ENCODE peak calls at places on chromosomes 4 and X, in five cellular contexts. One of them, this sample, is unnamed.

GRCh38 chrX:132092439-132093065 is 35.3 kb downstream of the FRMD7 start:
- DNase-seq in body of pancreas: peak
- DNase-seq in A549: peak
- DNase-seq in activated CD8-positive, alpha-beta memory T cell treated with anti-CD3 and anti-CD28 coated beads for 1 hour: peak
- DNase-seq in stimulated activated naive CD8-positive, alpha-beta T cell treated with anti-CD3 and anti-CD28 coated beads, Interleukin-15, amount 100 ng/mL, for 72 hours: peak
- DNase-seq in this sample: peak

GRCh38 chrX:39983715-39984114 is 114.0 kb downstream of the BCOR start:
- DNase-seq in body of pancreas: no peak
- DNase-seq in A549: no peak
- DNase-seq in activated CD8-positive, alpha-beta memory T cell treated with anti-CD3 and anti-CD28 coated beads for 1 hour: no peak
- DNase-seq in stimulated activated naive CD8-positive, alpha-beta T cell treated with anti-CD3 and anti-CD28 coated beads, Interleukin-15, amount 100 ng/mL, for 72 hours: no peak
- DNase-seq in this sample: no peak

GRCh38 chrX:31209005-31209612 is 137.3 kb upstream of the FTHL17 start:
- DNase-seq in body of pancreas: no peak
- DNase-seq in A549: no peak
- DNase-seq in activated CD8-positive, alpha-beta memory T cell treated with anti-CD3 and anti-CD28 coated beads for 1 hour: no peak
- DNase-seq in stimulated activated naive CD8-positive, alpha-beta T cell treated with anti-CD3 and anti-CD28 coated beads, Interleukin-15, amount 100 ng/mL, for 72 hours: no peak
- DNase-seq in this sample: no peak

GRCh38 chr4:2303121-2303685 is 41.3 kb upstream of the MXD4 start:
- DNase-seq in body of pancreas: no peak
- DNase-seq in A549: no peak
- DNase-seq in activated CD8-positive, alpha-beta memory T cell treated with anti-CD3 and anti-CD28 coated beads for 1 hour: no peak
- DNase-seq in stimulated activated naive CD8-positive, alpha-beta T cell treated with anti-CD3 and anti-CD28 coated beads, Interleukin-15, amount 100 ng/mL, for 72 hours: peak
- DNase-seq in this sample: no peak

GRCh38 chr4:113106076-113106475 is 56.6 kb downstream of the ANK2 start:
- DNase-seq in body of pancreas: no peak
- DNase-seq in A549: peak
- DNase-seq in activated CD8-positive, alpha-beta memory T cell treated with anti-CD3 and anti-CD28 coated beads for 1 hour: no peak
- DNase-seq in stimulated activated naive CD8-positive, alpha-beta T cell treated with anti-CD3 and anti-CD28 coated beads, Interleukin-15, amount 100 ng/mL, for 72 hours: no peak
- DNase-seq in this sample: no peak

GRCh38 chr4:159319027-159319426 is 216.1 kb downstream of the RAPGEF2 start:
- DNase-seq in body of pancreas: no peak
- DNase-seq in A549: no peak
- DNase-seq in activated CD8-positive, alpha-beta memory T cell treated with anti-CD3 and anti-CD28 coated beads for 1 hour: no peak
- DNase-seq in stimulated activated naive CD8-positive, alpha-beta T cell treated with anti-CD3 and anti-CD28 coated beads, Interleukin-15, amount 100 ng/mL, for 72 hours: no peak
- DNase-seq in this sample: no peak

GRCh38 chr4:1598641-1599481 is 85.3 kb downstream of the FAM53A start:
- DNase-seq in body of pancreas: no peak
- DNase-seq in A549: no peak
- DNase-seq in activated CD8-positive, alpha-beta memory T cell treated with anti-CD3 and anti-CD28 coated beads for 1 hour: no peak
- DNase-seq in stimulated activated naive CD8-positive, alpha-beta T cell treated with anti-CD3 and anti-CD28 coated beads, Interleukin-15, amount 100 ng/mL, for 72 hours: no peak
- DNase-seq in this sample: no peak

GRCh38 chrX:153565996-153566580 is 32.9 kb downstream of the CCNQ start:
- DNase-seq in body of pancreas: no peak
- DNase-seq in A549: no peak
- DNase-seq in activated CD8-positive, alpha-beta memory T cell treated with anti-CD3 and anti-CD28 coated beads for 1 hour: no peak
- DNase-seq in stimulated activated naive CD8-positive, alpha-beta T cell treated with anti-CD3 and anti-CD28 coated beads, Interleukin-15, amount 100 ng/mL, for 72 hours: no peak
- DNase-seq in this sample: no peak

GRCh38 chrX:70422886-70423336 is at the start of gene GDPD2:
- DNase-seq in body of pancreas: peak
- DNase-seq in A549: no peak
- DNase-seq in activated CD8-positive, alpha-beta memory T cell treated with anti-CD3 and anti-CD28 coated beads for 1 hour: no peak
- DNase-seq in stimulated activated naive CD8-positive, alpha-beta T cell treated with anti-CD3 and anti-CD28 coated beads, Interleukin-15, amount 100 ng/mL, for 72 hours: no peak
- DNase-seq in this sample: no peak

GRCh38 chr4:88276952-88277710 is 7.2 kb downstream of the PPM1K start:
- DNase-seq in body of pancreas: no peak
- DNase-seq in A549: no peak
- DNase-seq in activated CD8-positive, alpha-beta memory T cell treated with anti-CD3 and anti-CD28 coated beads for 1 hour: no peak
- DNase-seq in stimulated activated naive CD8-positive, alpha-beta T cell treated with anti-CD3 and anti-CD28 coated beads, Interleukin-15, amount 100 ng/mL, for 72 hours: no peak
- DNase-seq in this sample: no peak

GRCh38 chr4:65120287-65120686 is 550.0 kb downstream of the EPHA5 start:
- DNase-seq in body of pancreas: no peak
- DNase-seq in A549: no peak
- DNase-seq in activated CD8-positive, alpha-beta memory T cell treated with anti-CD3 and anti-CD28 coated beads for 1 hour: no peak
- DNase-seq in stimulated activated naive CD8-positive, alpha-beta T cell treated with anti-CD3 and anti-CD28 coated beads, Interleukin-15, amount 100 ng/mL, for 72 hours: no peak
- DNase-seq in this sample: no peak

GRCh38 chrX:1026263-1027015 is 186.0 kb downstream of the CRLF2 start:
- DNase-seq in body of pancreas: no peak
- DNase-seq in A549: no peak
- DNase-seq in activated CD8-positive, alpha-beta memory T cell treated with anti-CD3 and anti-CD28 coated beads for 1 hour: no peak
- DNase-seq in stimulated activated naive CD8-positive, alpha-beta T cell treated with anti-CD3 and anti-CD28 coated beads, Interleukin-15, amount 100 ng/mL, for 72 hours: no peak
- DNase-seq in this sample: no peak

GRCh38 chr4:186144180-186144579 is 39.7 kb downstream of the FAM149A start:
- DNase-seq in body of pancreas: peak
- DNase-seq in A549: peak
- DNase-seq in activated CD8-positive, alpha-beta memory T cell treated with anti-CD3 and anti-CD28 coated beads for 1 hour: no peak
- DNase-seq in stimulated activated naive CD8-positive, alpha-beta T cell treated with anti-CD3 and anti-CD28 coated beads, Interleukin-15, amount 100 ng/mL, for 72 hours: no peak
- DNase-seq in this sample: no peak

GRCh38 chrX:47796433-47796906 is 40.2 kb upstream of the ZNF81 start:
- DNase-seq in body of pancreas: no peak
- DNase-seq in A549: no peak
- DNase-seq in activated CD8-positive, alpha-beta memory T cell treated with anti-CD3 and anti-CD28 coated beads for 1 hour: no peak
- DNase-seq in stimulated activated naive CD8-positive, alpha-beta T cell treated with anti-CD3 and anti-CD28 coated beads, Interleukin-15, amount 100 ng/mL, for 72 hours: no peak
- DNase-seq in this sample: no peak

GRCh38 chr4:39415678-39416283 is 9.1 kb downstream of the KLB start:
- DNase-seq in body of pancreas: no peak
- DNase-seq in A549: no peak
- DNase-seq in activated CD8-positive, alpha-beta memory T cell treated with anti-CD3 and anti-CD28 coated beads for 1 hour: no peak
- DNase-seq in stimulated activated naive CD8-positive, alpha-beta T cell treated with anti-CD3 and anti-CD28 coated beads, Interleukin-15, amount 100 ng/mL, for 72 hours: no peak
- DNase-seq in this sample: no peak

GRCh38 chr4:13705521-13706035 is 78.1 kb upstream of the BOD1L1 start:
- DNase-seq in body of pancreas: peak
- DNase-seq in A549: no peak
- DNase-seq in activated CD8-positive, alpha-beta memory T cell treated with anti-CD3 and anti-CD28 coated beads for 1 hour: no peak
- DNase-seq in stimulated activated naive CD8-positive, alpha-beta T cell treated with anti-CD3 and anti-CD28 coated beads, Interleukin-15, amount 100 ng/mL, for 72 hours: no peak
- DNase-seq in this sample: no peak

GRCh38 chrX:46770817-46771163 is 11.9 kb upstream of the SLC9A7 start:
- DNase-seq in body of pancreas: no peak
- DNase-seq in A549: no peak
- DNase-seq in activated CD8-positive, alpha-beta memory T cell treated with anti-CD3 and anti-CD28 coated beads for 1 hour: no peak
- DNase-seq in stimulated activated naive CD8-positive, alpha-beta T cell treated with anti-CD3 and anti-CD28 coated beads, Interleukin-15, amount 100 ng/mL, for 72 hours: no peak
- DNase-seq in this sample: no peak